ENCODE peak calls at places on chromosomes 11 and 22, in nine cellular contexts. One of them, this sample, is unnamed.

GRCh38 chr11:111913997-111914396 is 1.5 kb downstream of the HSPB2 start:
- DNase-seq in tibial nerve: peak; percentile 81
- DNase-seq in lower lobe of right lung: no peak
- DNase-seq in heart left ventricle: peak; percentile 75
- DNase-seq in ovary: peak; percentile 74
- DNase-seq in left ventricle myocardium inferior: no peak
- DNase-seq in CD4-positive, alpha-beta T cell: no peak
- DNase-seq in SK-N-SH: no peak
- DNase-seq in body of pancreas: peak; percentile 53
- DNase-seq in this sample: no peak

GRCh38 chr11:123409456-123409801 is 20.6 kb upstream of the GRAMD1B start:
- DNase-seq in tibial nerve: no peak
- DNase-seq in lower lobe of right lung: no peak
- DNase-seq in heart left ventricle: no peak
- DNase-seq in ovary: no peak
- DNase-seq in left ventricle myocardium inferior: no peak
- DNase-seq in CD4-positive, alpha-beta T cell: no peak
- DNase-seq in SK-N-SH: no peak
- DNase-seq in body of pancreas: no peak
- DNase-seq in this sample: no peak

GRCh38 chr11:131404010-131404409 is 33.6 kb downstream of the NTM start:
- DNase-seq in tibial nerve: no peak
- DNase-seq in lower lobe of right lung: no peak
- DNase-seq in heart left ventricle: no peak
- DNase-seq in ovary: no peak
- DNase-seq in left ventricle myocardium inferior: no peak
- DNase-seq in CD4-positive, alpha-beta T cell: no peak
- DNase-seq in SK-N-SH: no peak
- DNase-seq in body of pancreas: no peak
- DNase-seq in this sample: no peak

GRCh38 chr11:61587541-61587941 is 6.7 kb upstream of the SYT7 start:
- DNase-seq in tibial nerve: no peak
- DNase-seq in lower lobe of right lung: peak; percentile 70
- DNase-seq in heart left ventricle: peak; percentile 70
- DNase-seq in ovary: peak; percentile 41
- DNase-seq in left ventricle myocardium inferior: peak; percentile 70
- DNase-seq in CD4-positive, alpha-beta T cell: peak; percentile 40
- DNase-seq in SK-N-SH: no peak
- DNase-seq in body of pancreas: peak; percentile 62
- DNase-seq in this sample: peak; percentile 71

GRCh38 chr22:50671641-50672040 is 982 bp upstream of the SHANK3 start:
- DNase-seq in tibial nerve: no peak
- DNase-seq in lower lobe of right lung: no peak
- DNase-seq in heart left ventricle: no peak
- DNase-seq in ovary: no peak
- DNase-seq in left ventricle myocardium inferior: no peak
- DNase-seq in CD4-positive, alpha-beta T cell: no peak
- DNase-seq in SK-N-SH: no peak
- DNase-seq in body of pancreas: no peak
- DNase-seq in this sample: no peak

GRCh38 chr11:58394195-58394594 is 12.5 kb downstream of the OR5B3 start:
- DNase-seq in tibial nerve: no peak
- DNase-seq in lower lobe of right lung: no peak
- DNase-seq in heart left ventricle: no peak
- DNase-seq in ovary: no peak
- DNase-seq in left ventricle myocardium inferior: no peak
- DNase-seq in CD4-positive, alpha-beta T cell: no peak
- DNase-seq in SK-N-SH: no peak
- DNase-seq in body of pancreas: no peak
- DNase-seq in this sample: peak; percentile 63

GRCh38 chr11:109329716-109330115 is 92.3 kb upstream of the C11orf87 start:
- DNase-seq in tibial nerve: no peak
- DNase-seq in lower lobe of right lung: no peak
- DNase-seq in heart left ventricle: no peak
- DNase-seq in ovary: no peak
- DNase-seq in left ventricle myocardium inferior: no peak
- DNase-seq in CD4-positive, alpha-beta T cell: no peak
- DNase-seq in SK-N-SH: no peak
- DNase-seq in body of pancreas: peak; percentile 6
- DNase-seq in this sample: no peak

GRCh38 chr11:9719949-9720646 is 56.2 kb downstream of the SWAP70 start:
- DNase-seq in tibial nerve: no peak
- DNase-seq in lower lobe of right lung: no peak
- DNase-seq in heart left ventricle: no peak
- DNase-seq in ovary: no peak
- DNase-seq in left ventricle myocardium inferior: no peak
- DNase-seq in CD4-positive, alpha-beta T cell: no peak
- DNase-seq in SK-N-SH: no peak
- DNase-seq in body of pancreas: no peak
- DNase-seq in this sample: no peak

GRCh38 chr22:41364233-41364632 is 17.5 kb upstream of the TEF start:
- DNase-seq in tibial nerve: no peak
- DNase-seq in lower lobe of right lung: no peak
- DNase-seq in heart left ventricle: no peak
- DNase-seq in ovary: no peak
- DNase-seq in left ventricle myocardium inferior: no peak
- DNase-seq in CD4-positive, alpha-beta T cell: no peak
- DNase-seq in SK-N-SH: no peak
- DNase-seq in body of pancreas: no peak
- DNase-seq in this sample: no peak

GRCh38 chr11:125123194-125123946 is 11.9 kb upstream of the TMEM218 start:
- DNase-seq in tibial nerve: no peak
- DNase-seq in lower lobe of right lung: no peak
- DNase-seq in heart left ventricle: no peak
- DNase-seq in ovary: no peak
- DNase-seq in left ventricle myocardium inferior: no peak
- DNase-seq in CD4-positive, alpha-beta T cell: no peak
- DNase-seq in SK-N-SH: no peak
- DNase-seq in body of pancreas: no peak
- DNase-seq in this sample: no peak

GRCh38 chr22:37594237-37594636 is 14.3 kb upstream of the LGALS2 start:
- DNase-seq in tibial nerve: no peak
- DNase-seq in lower lobe of right lung: no peak
- DNase-seq in heart left ventricle: no peak
- DNase-seq in ovary: no peak
- DNase-seq in left ventricle myocardium inferior: no peak
- DNase-seq in CD4-positive, alpha-beta T cell: no peak
- DNase-seq in SK-N-SH: no peak
- DNase-seq in body of pancreas: no peak
- DNase-seq in this sample: no peak

GRCh38 chr22:31177420-31178162 is 17.6 kb downstream of the RNF185 start:
- DNase-seq in tibial nerve: no peak
- DNase-seq in lower lobe of right lung: no peak
- DNase-seq in heart left ventricle: no peak
- DNase-seq in ovary: no peak
- DNase-seq in left ventricle myocardium inferior: no peak
- DNase-seq in CD4-positive, alpha-beta T cell: no peak
- DNase-seq in SK-N-SH: no peak
- DNase-seq in body of pancreas: no peak
- DNase-seq in this sample: peak; percentile 86

GRCh38 chr11:64758330-64759079 is 1.3 kb downstream of the PYGM start:
- DNase-seq in tibial nerve: no peak
- DNase-seq in lower lobe of right lung: peak; percentile 36
- DNase-seq in heart left ventricle: no peak
- DNase-seq in ovary: no peak
- DNase-seq in left ventricle myocardium inferior: no peak
- DNase-seq in CD4-positive, alpha-beta T cell: no peak
- DNase-seq in SK-N-SH: peak; percentile 30
- DNase-seq in body of pancreas: no peak
- DNase-seq in this sample: no peak

GRCh38 chr11:111631034-111631665 is 28.9 kb downstream of the SIK2 start:
- DNase-seq in tibial nerve: no peak
- DNase-seq in lower lobe of right lung: no peak
- DNase-seq in heart left ventricle: no peak
- DNase-seq in ovary: no peak
- DNase-seq in left ventricle myocardium inferior: no peak
- DNase-seq in CD4-positive, alpha-beta T cell: no peak
- DNase-seq in SK-N-SH: no peak
- DNase-seq in body of pancreas: no peak
- DNase-seq in this sample: no peak

GRCh38 chr11:119975561-119976152 is 162.3 kb downstream of the TRIM29 start:
- DNase-seq in tibial nerve: no peak
- DNase-seq in lower lobe of right lung: no peak
- DNase-seq in heart left ventricle: no peak
- DNase-seq in ovary: no peak
- DNase-seq in left ventricle myocardium inferior: peak; percentile 33
- DNase-seq in CD4-positive, alpha-beta T cell: no peak
- DNase-seq in SK-N-SH: no peak
- DNase-seq in body of pancreas: no peak
- DNase-seq in this sample: no peak

GRCh38 chr11:69647349-69647748 is 6.4 kb downstream of the CCND1 start:
- DNase-seq in tibial nerve: no peak
- DNase-seq in lower lobe of right lung: no peak
- DNase-seq in heart left ventricle: no peak
- DNase-seq in ovary: no peak
- DNase-seq in left ventricle myocardium inferior: no peak
- DNase-seq in CD4-positive, alpha-beta T cell: no peak
- DNase-seq in SK-N-SH: no peak
- DNase-seq in body of pancreas: no peak
- DNase-seq in this sample: no peak

GRCh38 chr11:44535201-44535980 is 30.1 kb upstream of the CD82 start:
- DNase-seq in tibial nerve: no peak
- DNase-seq in lower lobe of right lung: no peak
- DNase-seq in heart left ventricle: no peak
- DNase-seq in ovary: no peak
- DNase-seq in left ventricle myocardium inferior: no peak
- DNase-seq in CD4-positive, alpha-beta T cell: no peak
- DNase-seq in SK-N-SH: no peak
- DNase-seq in body of pancreas: no peak
- DNase-seq in this sample: no peak

GRCh38 chr22:35292786-35293185 is 6.9 kb upstream of the TOM1 start:
- DNase-seq in tibial nerve: no peak
- DNase-seq in lower lobe of right lung: no peak
- DNase-seq in heart left ventricle: no peak
- DNase-seq in ovary: no peak
- DNase-seq in left ventricle myocardium inferior: no peak
- DNase-seq in CD4-positive, alpha-beta T cell: no peak
- DNase-seq in SK-N-SH: no peak
- DNase-seq in body of pancreas: no peak
- DNase-seq in this sample: no peak
- H3K27ac ChIP-seq in tibial nerve: no peak overlapping the region
- H3K27ac ChIP-seq in lower lobe of right lung: no peak overlapping the region
- H3K27ac ChIP-seq in heart left ventricle: no peak overlapping the region
- H3K27ac ChIP-seq in ovary: no peak overlapping the region
- H3K27ac ChIP-seq in left ventricle myocardium inferior: no peak overlapping the region
- H3K27ac ChIP-seq in CD4-positive, alpha-beta T cell: no peak overlapping the region
- H3K27ac ChIP-seq in SK-N-SH: no peak overlapping the region
- H3K27ac ChIP-seq in body of pancreas: no peak overlapping the region
- H3K27ac ChIP-seq in this sample: no peak overlapping the region

GRCh38 chr11:78557236-78557635 is 17.4 kb downstream of the NARS2 start:
- DNase-seq in tibial nerve: no peak
- DNase-seq in lower lobe of right lung: no peak
- DNase-seq in heart left ventricle: no peak
- DNase-seq in ovary: no peak
- DNase-seq in left ventricle myocardium inferior: no peak
- DNase-seq in CD4-positive, alpha-beta T cell: no peak
- DNase-seq in SK-N-SH: no peak
- DNase-seq in body of pancreas: no peak
- DNase-seq in this sample: no peak
- TF ChIP-seq CTCF in tibial nerve: no peak
- TF ChIP-seq CTCF in lower lobe of right lung: no peak
- TF ChIP-seq CTCF in heart left ventricle: no peak
- TF ChIP-seq CTCF in ovary: no peak
- TF ChIP-seq CTCF in left ventricle myocardium inferior: no peak
- TF ChIP-seq CTCF in CD4-positive, alpha-beta T cell: no peak
- TF ChIP-seq CTCF in SK-N-SH: no peak
- TF ChIP-seq CTCF in body of pancreas: no peak
- TF ChIP-seq CTCF in this sample: no peak

DNA sequence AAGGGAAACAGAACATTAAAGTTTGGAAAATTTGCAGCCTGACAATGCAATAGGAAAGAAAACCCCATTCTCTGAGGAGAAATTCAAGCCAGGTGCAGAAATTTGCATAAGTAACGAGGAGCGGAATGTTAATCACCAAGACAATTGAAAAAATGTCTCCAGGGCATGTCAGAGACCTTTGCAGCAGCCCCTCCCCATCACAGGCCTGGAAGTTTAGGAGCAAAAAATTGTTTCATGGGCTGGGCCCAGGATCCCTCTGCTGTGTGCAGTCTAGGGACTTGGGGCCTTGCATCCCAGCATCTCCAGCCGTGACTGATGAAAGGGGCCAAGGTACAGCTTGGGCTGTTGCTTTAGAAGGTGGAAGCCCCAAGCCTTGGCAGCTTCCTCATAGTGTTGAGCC is 780.2 kb downstream of the LRRC4C start:
- DNase-seq in tibial nerve: no peak
- DNase-seq in lower lobe of right lung: no peak
- DNase-seq in heart left ventricle: no peak
- DNase-seq in ovary: no peak
- DNase-seq in left ventricle myocardium inferior: no peak
- DNase-seq in CD4-positive, alpha-beta T cell: no peak
- DNase-seq in SK-N-SH: no peak
- DNase-seq in body of pancreas: no peak
- DNase-seq in this sample: no peak
- H3K27ac ChIP-seq in tibial nerve: no peak overlapping the region
- H3K27ac ChIP-seq in lower lobe of right lung: no peak overlapping the region
- H3K27ac ChIP-seq in heart left ventricle: no peak overlapping the region
- H3K27ac ChIP-seq in ovary: no peak overlapping the region
- H3K27ac ChIP-seq in left ventricle myocardium inferior: no peak overlapping the region
- H3K27ac ChIP-seq in CD4-positive, alpha-beta T cell: no peak overlapping the region
- H3K27ac ChIP-seq in SK-N-SH: no peak overlapping the region
- H3K27ac ChIP-seq in body of pancreas: no peak overlapping the region
- H3K27ac ChIP-seq in this sample: no peak overlapping the region

GRCh38 chr11:101288392-101288791 is 158.8 kb upstream of the PGR start:
- DNase-seq in tibial nerve: no peak
- DNase-seq in lower lobe of right lung: no peak
- DNase-seq in heart left ventricle: no peak
- DNase-seq in ovary: no peak
- DNase-seq in left ventricle myocardium inferior: no peak
- DNase-seq in CD4-positive, alpha-beta T cell: no peak
- DNase-seq in SK-N-SH: no peak
- DNase-seq in body of pancreas: no peak
- DNase-seq in this sample: no peak
- TF ChIP-seq CTCF in tibial nerve: no peak
- TF ChIP-seq CTCF in lower lobe of right lung: no peak
- TF ChIP-seq CTCF in heart left ventricle: no peak
- TF ChIP-seq CTCF in ovary: no peak
- TF ChIP-seq CTCF in left ventricle myocardium inferior: no peak
- TF ChIP-seq CTCF in CD4-positive, alpha-beta T cell: no peak
- TF ChIP-seq CTCF in SK-N-SH: no peak
- TF ChIP-seq CTCF in body of pancreas: no peak
- TF ChIP-seq CTCF in this sample: no peak

GRCh38 chr22:20040801-20041200 is 19.9 kb downstream of the TANGO2 start:
- DNase-seq in tibial nerve: no peak
- DNase-seq in lower lobe of right lung: no peak
- DNase-seq in heart left ventricle: no peak
- DNase-seq in ovary: no peak
- DNase-seq in left ventricle myocardium inferior: no peak
- DNase-seq in CD4-positive, alpha-beta T cell: no peak
- DNase-seq in SK-N-SH: no peak
- DNase-seq in body of pancreas: no peak
- DNase-seq in this sample: no peak
- H3K27ac ChIP-seq in tibial nerve: no peak overlapping the region
- H3K27ac ChIP-seq in lower lobe of right lung: no peak overlapping the region
- H3K27ac ChIP-seq in heart left ventricle: no peak overlapping the region
- H3K27ac ChIP-seq in ovary: no peak overlapping the region
- H3K27ac ChIP-seq in left ventricle myocardium inferior: no peak overlapping the region
- H3K27ac ChIP-seq in CD4-positive, alpha-beta T cell: no peak overlapping the region
- H3K27ac ChIP-seq in SK-N-SH: no peak overlapping the region
- H3K27ac ChIP-seq in body of pancreas: no peak overlapping the region
- H3K27ac ChIP-seq in this sample: no peak overlapping the region